ENCODE peak calls at places on chromosomes 2 and 18, in ten cellular contexts. S is A549, V is ovary, F is uterus, G is K562, O is heart left ventricle, N is stomach, J is tibial nerve, W is spleen, U is breast epithelium. A is an unnamed sample.

GRCh38 chr18:69580107-69580506 is 179.4 kb downstream of the DOK6 start:
- DNase-seq in N (no peak), F (no peak), O (no peak), G (no peak), S (no peak), W (no peak), V (no peak), U (no peak), J (no peak), A (no peak)

GRCh38 chr2:120293123-120293990 is 40.7 kb downstream of the RALB start:
- DNase-seq in O (no peak), N (no peak), G (no peak), V (no peak), J (no peak), F (no peak), U (no peak), W (no peak), S (no peak), A (no peak)

GRCh38 chr2:15687720-15688119 is 96.1 kb downstream of the DDX1 start:
- DNase-seq in N (no peak), V (no peak), S (no peak), F (no peak), O (no peak), J (no peak), U (no peak), G (no peak), W (no peak), A (no peak)

GRCh38 chr2:174561283-174562275 is 36.0 kb downstream of the WIPF1 start:
- DNase-seq in F (peak), W (no peak), V (peak), G (no peak), U (no peak), N (peak), J (no peak), S (no peak), O (peak), A (peak)

GRCh38 chr18:79863161-79863945 is 65.6 kb downstream of the KCNG2 start:
- DNase-seq in J (no peak), N (peak), F (no peak), V (no peak), S (no peak), O (no peak), G (no peak), W (peak), U (no peak), A (no peak)

GRCh38 chr2:112588611-112589045 is 4.2 kb downstream of the CHCHD5 start:
- DNase-seq in J (no peak), N (no peak), W (no peak), O (no peak), G (no peak), V (no peak), S (no peak), F (no peak), U (peak), A (peak)

GRCh38 chr18:55264108-55264507 is 304.8 kb upstream of the CCDC68 start:
- DNase-seq in W (no peak), G (no peak), J (no peak), N (no peak), F (no peak), O (no peak), U (no peak), S (no peak), V (no peak), A (no peak)

GRCh38 chr2:9703701-9704221 is 73.0 kb upstream of the YWHAQ start:
- DNase-seq in J (no peak), V (no peak), F (no peak), G (peak), W (no peak), O (no peak), S (peak), U (no peak), N (peak), A (no peak)

GRCh38 chr2:190277234-190278112 is 42.2 kb downstream of the HIBCH start:
- DNase-seq in F (no peak), O (no peak), V (no peak), N (no peak), W (no peak), G (peak), U (no peak), J (no peak), S (no peak), A (no peak)

GRCh38 chr2:212640428-212640827 is 101.8 kb upstream of the ERBB4 start:
- DNase-seq in V (no peak), G (no peak), O (no peak), N (no peak), J (no peak), U (no peak), S (no peak), F (no peak), W (no peak), A (no peak)

GRCh38 chr2:173033080-173033479 is 42.6 kb upstream of the MAP3K20 start:
- DNase-seq in W (no peak), S (no peak), V (no peak), N (no peak), O (no peak), J (no peak), F (no peak), U (no peak), G (no peak), A (no peak)

GRCh38 chr18:63207154-63207790 is 112.3 kb downstream of the BCL2 start:
- DNase-seq in V (no peak), F (no peak), N (no peak), O (no peak), G (no peak), U (no peak), S (no peak), J (no peak), W (no peak), A (no peak)

GRCh38 chr2:128172191-128172590 is 81.2 kb downstream of the UGGT1 start:
- DNase-seq in F (no peak), G (peak), U (no peak), N (no peak), W (no peak), J (no peak), V (no peak), S (no peak), O (no peak), A (no peak)

GRCh38 chr18:49227456-49227855 is 233.0 kb downstream of the DYM start:
- DNase-seq in U (no peak), F (no peak), J (no peak), W (no peak), G (no peak), N (no peak), O (no peak), S (no peak), V (no peak), A (no peak)

GRCh38 chr2:144683955-144684354 is 164.0 kb upstream of the ZEB2 start:
- DNase-seq in F (no peak), O (no peak), W (no peak), S (no peak), U (no peak), V (no peak), N (no peak), G (no peak), J (no peak), A (no peak)

GRCh38 chr2:97996679-97997078 is 931 bp upstream of the TMEM131 start:
- DNase-seq in W (peak), O (no peak), F (no peak), U (no peak), V (no peak), G (no peak), J (no peak), N (no peak), S (no peak), A (no peak)

GRCh38 chr18:73987247-73987980 is 160.2 kb downstream of the FBXO15 start:
- DNase-seq in V (no peak), W (no peak), S (no peak), N (no peak), F (no peak), J (no peak), U (no peak), O (no peak), G (no peak), A (no peak)

GRCh38 chr2:234674781-234675201 is 177.9 kb upstream of the ARL4C start:
- DNase-seq in U (no peak), O (no peak), V (no peak), N (no peak), S (no peak), F (no peak), G (no peak), W (no peak), J (no peak), A (no peak)

GRCh38 chr2:95023222-95023597 is 2.3 kb upstream of the MAL start:
- DNase-seq in V (no peak), F (no peak), S (no peak), G (no peak), O (no peak), N (peak), J (no peak), W (no peak), U (no peak), A (no peak)

GRCh38 chr2:235597081-235597615 is 103.3 kb downstream of the AGAP1 start:
- DNase-seq in G (no peak), O (no peak), V (no peak), U (no peak), F (no peak), N (no peak), W (peak), S (no peak), J (no peak), A (no peak)

GRCh38 chr2:119517433-119517832 is 6.8 kb downstream of the SCTR start:
- DNase-seq in F (no peak), U (no peak), W (no peak), V (peak), O (peak), N (peak), G (peak), J (no peak), S (peak), A (peak)

GRCh38 chr18:31232779-31233424 is 70.2 kb upstream of the DSC1 start:
- DNase-seq in W (no peak), O (no peak), J (no peak), G (peak), F (no peak), N (no peak), U (no peak), S (no peak), V (no peak), A (no peak)

GRCh38 chr2:214126135-214126534 is 284.7 kb upstream of the VWC2L start:
- DNase-seq in U (no peak), W (no peak), J (no peak), V (no peak), F (no peak), N (no peak), O (no peak), S (no peak), G (no peak), A (no peak)

GRCh38 chr2:64243081-64244048 is 99.1 kb upstream of the PELI1 start:
- DNase-seq in J (no peak), V (no peak), O (no peak), F (no peak), W (no peak), N (no peak), U (no peak), S (no peak), G (no peak), A (no peak)

GRCh38 chr2:219634171-219634940 is 6.9 kb downstream of the SLC4A3 start:
- DNase-seq in W (no peak), G (no peak), V (peak), O (no peak), U (no peak), F (no peak), S (no peak), J (no peak), N (no peak), A (no peak)

GRCh38 chr2:75021672-75022071 is 63.2 kb downstream of the POLE4 start:
- DNase-seq in N (no peak), U (no peak), W (no peak), O (no peak), S (no peak), G (no peak), J (no peak), F (no peak), V (no peak), A (no peak)

GRCh38 chr2:64678771-64679615 is 25.3 kb upstream of the SERTAD2 start:
- DNase-seq in S (no peak), G (peak), F (no peak), V (no peak), N (no peak), O (no peak), J (no peak), W (no peak), U (no peak), A (no peak)

GRCh38 chr2:150389487-150389886 is 98.0 kb downstream of the RND3 start:
- DNase-seq in O (no peak), S (no peak), U (no peak), W (no peak), N (no peak), F (no peak), G (no peak), J (no peak), V (no peak), A (no peak)

GRCh38 chr2:133581027-133581760 is 12.9 kb upstream of the NCKAP5 start:
- DNase-seq in F (no peak), S (no peak), G (no peak), V (no peak), W (no peak), N (no peak), J (no peak), U (no peak), O (no peak), A (peak)

GRCh38 chr2:56287508-56287907 is 103.7 kb downstream of the CCDC85A start:
- DNase-seq in O (no peak), W (no peak), U (no peak), N (no peak), F (no peak), V (no peak), G (no peak), J (no peak), S (no peak), A (no peak)

GRCh38 chr2:49943944-49944803 is 789.9 kb upstream of the FSHR start:
- DNase-seq in F (no peak), W (no peak), O (no peak), G (no peak), N (no peak), U (no peak), S (no peak), J (no peak), V (no peak), A (no peak)

GRCh38 chr2:49954074-49954473 is 799.8 kb upstream of the FSHR start:
- DNase-seq in G (no peak), F (no peak), S (no peak), U (no peak), N (no peak), O (no peak), V (no peak), J (no peak), W (no peak), A (no peak)

GRCh38 chr2:49948091-49948490 is 793.8 kb upstream of the FSHR start:
- DNase-seq in N (no peak), G (no peak), W (no peak), S (no peak), O (no peak), V (no peak), U (no peak), J (no peak), F (no peak), A (no peak)

GRCh38 chr2:49950635-49951034 is 796.3 kb upstream of the FSHR start:
- DNase-seq in V (no peak), F (no peak), S (no peak), O (no peak), W (no peak), J (no peak), N (no peak), G (no peak), U (no peak), A (no peak)

DNA sequence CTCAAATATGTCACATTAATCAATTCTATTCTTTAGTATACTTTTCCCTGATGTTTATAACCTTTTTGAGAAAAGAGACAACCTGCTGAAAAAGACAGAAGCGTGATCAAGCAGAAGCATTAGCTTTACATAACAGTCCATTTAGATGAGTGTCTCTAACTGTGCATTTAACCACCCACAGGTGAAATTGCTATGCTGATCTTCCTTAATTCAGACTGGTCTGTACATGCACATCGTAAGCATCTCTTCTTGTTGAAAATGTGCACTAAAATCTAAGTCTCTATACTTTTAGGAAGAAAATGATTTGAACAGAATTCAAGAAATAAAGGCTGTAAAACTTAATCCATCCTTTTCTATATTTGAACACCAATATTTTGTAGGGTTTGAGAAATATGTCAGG is 794.4 kb upstream of the FSHR start:
- DNase-seq in G (no peak), N (no peak), W (no peak), U (no peak), S (no peak), F (no peak), V (no peak), O (no peak), J (no peak), A (no peak)
- TF ChIP-seq POLR2A in G (no peak), N (no peak), W (no peak), U (no peak), S (no peak), F (no peak), V (no peak), O (no peak), J (no peak), A (no peak)

GRCh38 chr2:30612371-30612770 is 165.3 kb downstream of the LCLAT1 start:
- DNase-seq in W (no peak), G (no peak), J (no peak), U (no peak), F (no peak), S (no peak), O (no peak), V (no peak), N (no peak), A (no peak)
- H3K27ac ChIP-seq in W (peak), G (no peak), J (no peak), U (no peak), F (no peak), S (no peak), O (no peak), V (no peak), N (no peak), A (no peak)

GRCh38 chr2:70087703-70088507 is 628 bp downstream of the PCBP1 start:
- DNase-seq in W (peak), S (peak), N (peak), V (peak), F (peak), U (peak), O (peak), J (no peak), G (peak), A (peak)
- TF ChIP-seq POLR2A in W (no peak), S (peak), N (no peak), V (no peak), F (no peak), U (no peak), O (no peak), J (no peak), G (peak), A (no peak)

GRCh38 chr2:38093503-38093902 is 17.6 kb upstream of the CYP1B1 start:
- DNase-seq in S (no peak), F (no peak), O (no peak), G (no peak), W (no peak), U (no peak), V (no peak), J (no peak), N (no peak), A (no peak)

GRCh38 chr2:38090928-38091327 is 15.0 kb upstream of the CYP1B1 start:
- DNase-seq in V (no peak), G (no peak), W (no peak), U (no peak), F (no peak), S (no peak), J (no peak), O (no peak), N (no peak), A (no peak)

GRCh38 chr2:38095079-38095478 is 19.1 kb upstream of the CYP1B1 start:
- DNase-seq in N (no peak), V (no peak), U (no peak), J (no peak), F (no peak), O (no peak), S (no peak), G (no peak), W (no peak), A (no peak)

GRCh38 chr2:38092196-38092902 is 16.4 kb upstream of the CYP1B1 start:
- DNase-seq in N (no peak), W (no peak), S (no peak), G (no peak), J (no peak), U (no peak), V (peak), F (peak), O (peak), A (no peak)

DNA sequence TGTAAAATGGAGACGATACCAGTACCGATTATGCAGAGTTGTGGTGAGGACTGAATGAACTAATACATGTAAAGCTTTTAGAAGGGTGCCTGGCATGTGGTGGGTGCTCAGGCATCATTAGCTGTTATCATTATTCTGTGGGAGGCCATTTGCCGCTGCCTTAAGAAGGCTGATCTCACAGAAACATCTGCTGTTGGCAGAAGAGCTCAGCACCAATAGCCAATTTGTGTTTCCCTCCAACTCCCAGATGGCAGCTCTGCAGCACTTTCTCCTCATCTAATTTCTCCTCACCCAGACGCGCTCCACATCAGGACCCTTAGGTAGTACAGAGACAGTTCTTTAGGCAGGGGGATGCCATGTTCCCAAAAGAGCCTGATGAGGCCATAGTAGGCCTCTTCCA is 15.8 kb upstream of the CYP1B1 start:
- DNase-seq in V (no peak), F (no peak), J (no peak), W (no peak), G (no peak), U (no peak), S (no peak), O (no peak), N (no peak), A (no peak)
- H3K27ac ChIP-seq in V (no peak), F (peak), J (no peak), W (peak), G (no peak), U (no peak), S (peak), O (peak), N (peak), A (no peak)

GRCh38 chr2:157473585-157473984 is 29.7 kb upstream of the CYTIP start:
- DNase-seq in V (no peak), S (no peak), G (no peak), F (no peak), U (no peak), N (no peak), O (no peak), J (no peak), W (no peak), A (no peak)

GRCh38 chr2:157466764-157467163 is 22.9 kb upstream of the CYTIP start:
- DNase-seq in V (no peak), J (no peak), S (no peak), F (no peak), N (no peak), O (no peak), U (no peak), W (no peak), G (no peak), A (no peak)

GRCh38 chr2:157468931-157469708 is 25.2 kb upstream of the CYTIP start:
- DNase-seq in F (no peak), N (no peak), G (no peak), V (no peak), U (no peak), O (no peak), J (no peak), S (no peak), W (no peak), A (no peak)

GRCh38 chr2:157471078-157471477 is 27.2 kb upstream of the CYTIP start:
- DNase-seq in J (no peak), O (no peak), G (no peak), W (no peak), V (no peak), U (no peak), N (no peak), F (no peak), S (no peak), A (no peak)

DNA sequence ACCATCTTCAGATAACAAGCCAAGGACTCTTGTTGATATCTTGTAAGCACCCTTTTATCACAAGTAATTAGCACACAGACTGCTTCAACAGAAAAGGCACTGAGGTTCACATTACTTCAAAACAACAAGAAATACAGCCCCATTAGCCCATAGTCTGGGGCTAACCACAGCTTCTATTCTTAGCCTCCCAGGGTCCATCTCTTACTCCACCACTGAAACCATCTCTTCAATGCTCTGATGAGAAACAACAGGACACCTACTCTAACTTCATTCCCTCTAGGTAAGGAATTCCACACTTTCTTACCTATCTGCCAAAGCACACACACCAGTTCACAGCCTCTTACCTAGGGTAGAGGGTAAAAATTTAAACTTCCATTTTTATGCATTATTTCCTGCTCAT is 26.4 kb upstream of the CYTIP start:
- DNase-seq in G (no peak), N (no peak), S (no peak), U (no peak), W (no peak), O (no peak), V (no peak), F (no peak), J (no peak), A (no peak)
- TF ChIP-seq POLR2A in G (no peak), N (no peak), S (no peak), U (no peak), W (no peak), O (no peak), V (no peak), F (no peak), J (no peak), A (no peak)

DNA sequence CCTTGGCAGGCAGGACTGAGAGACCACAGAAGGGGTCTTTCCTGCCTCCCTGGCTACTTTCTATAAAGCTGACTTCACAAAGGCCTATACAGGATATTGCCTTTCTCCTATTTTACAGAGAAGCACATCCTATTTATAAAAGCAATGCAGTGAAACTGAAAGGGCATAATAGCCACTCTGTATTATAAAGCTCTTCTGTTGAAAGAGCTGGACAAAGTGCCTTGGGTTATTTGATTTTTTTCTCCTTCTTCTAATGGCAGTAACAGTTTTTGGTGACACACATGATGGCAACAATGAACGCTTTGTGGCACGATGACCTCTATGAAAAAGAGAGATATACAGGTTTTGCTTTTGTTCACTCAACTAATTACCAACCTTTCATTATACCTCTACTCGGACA is 281.0 kb downstream of the ZNF516 start:
- DNase-seq in O (no peak), W (no peak), J (no peak), N (no peak), U (no peak), G (no peak), V (no peak), F (no peak), S (no peak), A (no peak)
- H3K27ac ChIP-seq in O (no peak), W (no peak), J (no peak), N (no peak), U (no peak), G (no peak), V (no peak), F (no peak), S (no peak), A (no peak)